ENCODE peak calls at places on chromosomes 4 and X, in ten cellular contexts. E, V, F, Z, G, A, Q, H, B and X are unnamed samples.

GRCh38 chrX:153871451-153871850 is 14.5 kb downstream of the L1CAM start:
- DNase-seq in E (no peak), V (no peak), F (no peak), Z (no peak), G (no peak), A (no peak), Q (no peak), H (no peak), B (peak), X (no peak)

GRCh38 chrX:35664838-35665237 is 133.3 kb upstream of the MAGEB16 start:
- DNase-seq in E (no peak), V (no peak), F (no peak), Z (no peak), G (no peak), A (no peak), Q (no peak), H (no peak), B (peak), X (no peak)

GRCh38 chr4:177728361-177729152 is 286.3 kb upstream of the AGA start:
- DNase-seq in E (no peak), V (no peak), F (peak), Z (no peak), G (no peak), A (no peak), Q (peak), H (no peak), B (peak), X (no peak)

GRCh38 chr4:5292091-5292490 is 240.8 kb downstream of the STK32B start:
- DNase-seq in E (no peak), V (no peak), F (no peak), Z (no peak), G (no peak), A (no peak), Q (no peak), H (no peak), B (no peak), X (no peak)

GRCh38 chrX:153669174-153669890 is 4.3 kb downstream of the PNCK start:
- DNase-seq in E (no peak), V (no peak), F (no peak), Z (peak), G (no peak), A (peak), Q (peak), H (no peak), B (no peak), X (peak)

GRCh38 chrX:147646949-147647717 is 264.6 kb upstream of the FMR1 start:
- DNase-seq in E (no peak), V (no peak), F (no peak), Z (no peak), G (no peak), A (peak), Q (no peak), H (no peak), B (no peak), X (no peak)

GRCh38 chr4:188107931-188108843 is 1.2 kb downstream of the TRIML2 start:
- DNase-seq in E (no peak), V (no peak), F (no peak), Z (no peak), G (peak), A (no peak), Q (no peak), H (no peak), B (peak), X (no peak)

GRCh38 chr4:74072739-74073138 is 26.3 kb downstream of the CXCL2 start:
- DNase-seq in E (no peak), V (no peak), F (no peak), Z (no peak), G (no peak), A (no peak), Q (no peak), H (no peak), B (no peak), X (no peak)

GRCh38 chr4:155722816-155723499 is 35.9 kb upstream of the GUCY1B1 start:
- DNase-seq in E (no peak), V (no peak), F (no peak), Z (no peak), G (peak), A (no peak), Q (peak), H (no peak), B (no peak), X (no peak)

GRCh38 chrX:120310861-120311631 is at the start of gene TMEM255A:
- DNase-seq in E (no peak), V (no peak), F (peak), Z (no peak), G (peak), A (peak), Q (no peak), H (no peak), B (peak), X (no peak)

GRCh38 chr4:185165605-185166063 is 22.6 kb downstream of the SLC25A4 start:
- DNase-seq in E (no peak), V (no peak), F (no peak), Z (no peak), G (peak), A (peak), Q (no peak), H (no peak), B (no peak), X (no peak)

GRCh38 chrX:123219916-123220315 is 35.8 kb downstream of the GRIA3 start:
- DNase-seq in E (no peak), V (no peak), F (no peak), Z (no peak), G (peak), A (no peak), Q (peak), H (peak), B (peak), X (no peak)

GRCh38 chr4:10033191-10033881 is 12.0 kb upstream of the SLC2A9 start:
- DNase-seq in E (no peak), V (no peak), F (peak), Z (no peak), G (peak), A (no peak), Q (no peak), H (peak), B (no peak), X (no peak)

GRCh38 chr4:244471-244870 is 60.8 kb downstream of the ZNF732 start:
- DNase-seq in E (peak), V (peak), F (peak), Z (peak), G (peak), A (peak), Q (peak), H (no peak), B (peak), X (no peak)

GRCh38 chr4:40183615-40184411 is 13.0 kb upstream of the RHOH start:
- DNase-seq in E (no peak), V (no peak), F (no peak), Z (peak), G (peak), A (peak), Q (no peak), H (no peak), B (no peak), X (no peak)

GRCh38 chr4:150723727-150724411 is 141.9 kb downstream of the MAB21L2 start:
- DNase-seq in E (no peak), V (no peak), F (no peak), Z (no peak), G (no peak), A (no peak), Q (no peak), H (no peak), B (no peak), X (no peak)

GRCh38 chr4:182449186-182449880 is 206.1 kb downstream of the TENM3 start:
- DNase-seq in E (no peak), V (peak), F (no peak), Z (no peak), G (peak), A (peak), Q (no peak), H (no peak), B (peak), X (no peak)

GRCh38 chr4:140330311-140330900 is 43.0 kb upstream of the SCOC start:
- DNase-seq in E (no peak), V (no peak), F (peak), Z (peak), G (peak), A (peak), Q (no peak), H (no peak), B (peak), X (no peak)

GRCh38 chrX:115018944-115019343 is 1.5 kb upstream of the IL13RA2 start:
- DNase-seq in E (no peak), V (no peak), F (no peak), Z (no peak), G (no peak), A (no peak), Q (no peak), H (no peak), B (no peak), X (no peak)

GRCh38 chr4:5963611-5964010 is 54.6 kb downstream of the C4orf50 start:
- DNase-seq in E (no peak), V (no peak), F (no peak), Z (no peak), G (no peak), A (no peak), Q (no peak), H (no peak), B (peak), X (no peak)

GRCh38 chr4:176769519-176769918 is 23.2 kb downstream of the VEGFC start:
- DNase-seq in E (no peak), V (no peak), F (no peak), Z (no peak), G (peak), A (no peak), Q (no peak), H (no peak), B (no peak), X (no peak)

GRCh38 chr4:147354271-147354670 is 126.6 kb upstream of the EDNRA start:
- DNase-seq in E (no peak), V (no peak), F (no peak), Z (no peak), G (no peak), A (no peak), Q (no peak), H (no peak), B (no peak), X (no peak)

GRCh38 chr4:144582105-144582850 is 63.7 kb upstream of the HHIP start:
- DNase-seq in E (no peak), V (no peak), F (no peak), Z (no peak), G (peak), A (no peak), Q (no peak), H (no peak), B (no peak), X (no peak)

GRCh38 chrX:149540133-149540620 is 635 bp upstream of the EOLA1 start:
- DNase-seq in E (peak), V (peak), F (peak), Z (peak), G (peak), A (peak), Q (peak), H (peak), B (peak), X (peak)

GRCh38 chrX:107429090-107429489 is 20.4 kb upstream of the FRMPD3 start:
- DNase-seq in E (no peak), V (no peak), F (no peak), Z (peak), G (no peak), A (peak), Q (peak), H (no peak), B (peak), X (no peak)

GRCh38 chr4:19983072-19983471 is 268.6 kb upstream of the SLIT2 start:
- DNase-seq in E (no peak), V (no peak), F (no peak), Z (no peak), G (peak), A (no peak), Q (no peak), H (no peak), B (no peak), X (no peak)

GRCh38 chr4:25098964-25099843 is 61.0 kb downstream of the SEPSECS start:
- DNase-seq in E (peak), V (peak), F (peak), Z (no peak), G (peak), A (no peak), Q (no peak), H (peak), B (no peak), X (no peak)

GRCh38 chrX:5898463-5898862 is 330.2 kb downstream of the NLGN4X start:
- DNase-seq in E (no peak), V (no peak), F (no peak), Z (no peak), G (peak), A (no peak), Q (no peak), H (no peak), B (no peak), X (no peak)

DNA sequence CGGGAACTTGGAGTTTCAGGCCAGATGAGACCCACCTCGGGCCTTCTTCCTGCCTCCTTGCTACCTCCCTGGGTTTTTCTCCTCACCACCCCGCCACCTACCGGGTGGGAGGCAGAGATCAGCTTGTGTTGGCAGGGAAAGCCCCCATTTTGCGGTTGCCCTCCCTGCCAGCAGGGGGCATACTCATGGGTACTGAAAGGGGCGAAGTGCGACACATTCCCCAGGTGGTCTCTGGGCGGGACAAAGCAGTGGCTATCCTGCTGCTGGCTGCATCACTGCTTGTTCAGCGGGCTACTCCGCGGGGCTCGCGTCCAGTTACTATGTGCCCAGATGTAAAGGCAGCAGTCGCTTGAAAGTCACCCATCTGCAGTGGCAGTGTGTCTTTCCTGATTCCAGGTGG is 330.3 kb downstream of the PDHA2 start:
- DNase-seq in E (no peak), V (no peak), F (no peak), Z (no peak), G (no peak), A (no peak), Q (no peak), H (no peak), B (peak), X (no peak)
- TF ChIP-seq CTCF in E (no peak), V (no peak), F (no peak), Z (peak), G (peak), A (peak), Q (no peak), H (no peak), B (peak), X (no peak)

GRCh38 chr4:54683616-54684346 is 26.0 kb downstream of the KIT start:
- DNase-seq in E (no peak), V (no peak), F (no peak), Z (peak), G (peak), A (peak), Q (peak), H (no peak), B (peak), X (peak)
- TF ChIP-seq CTCF in E (no peak), V (no peak), F (peak), Z (peak), G (peak), A (peak), Q (peak), H (peak), B (peak), X (peak)

DNA sequence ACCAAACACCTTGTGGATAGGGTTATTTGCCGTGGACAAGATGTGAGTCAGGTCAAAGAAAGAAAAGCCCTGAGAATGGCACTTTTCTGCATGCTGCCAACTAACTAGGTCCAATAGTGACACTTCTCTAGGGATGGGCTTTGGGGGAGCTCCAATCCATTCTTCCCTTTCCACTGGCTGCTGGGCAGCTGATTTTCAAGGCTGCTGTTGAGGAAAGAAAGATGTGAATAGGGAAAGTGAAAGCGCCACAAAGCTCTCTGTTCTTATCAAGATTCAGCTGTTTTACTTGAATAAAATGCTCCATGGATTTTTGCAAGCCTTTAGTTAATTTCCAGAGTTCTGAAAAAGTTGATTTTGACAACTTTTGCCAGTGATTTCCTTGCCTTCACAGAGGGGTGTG is 244.2 kb upstream of the F9 start:
- DNase-seq in E (no peak), V (no peak), F (no peak), Z (no peak), G (no peak), A (no peak), Q (no peak), H (no peak), B (no peak), X (no peak)
- TF ChIP-seq CTCF in E (no peak), V (no peak), F (no peak), Z (no peak), G (no peak), A (no peak), Q (no peak), H (no peak), B (no peak), X (no peak)

GRCh38 chr4:78057135-78057599 is at the start of gene FRAS1:
- DNase-seq in E (no peak), V (peak), F (peak), Z (peak), G (peak), A (no peak), Q (peak), H (peak), B (peak), X (no peak)
- TF ChIP-seq CTCF in E (no peak), V (no peak), F (peak), Z (peak), G (peak), A (no peak), Q (no peak), H (no peak), B (peak), X (no peak)

DNA sequence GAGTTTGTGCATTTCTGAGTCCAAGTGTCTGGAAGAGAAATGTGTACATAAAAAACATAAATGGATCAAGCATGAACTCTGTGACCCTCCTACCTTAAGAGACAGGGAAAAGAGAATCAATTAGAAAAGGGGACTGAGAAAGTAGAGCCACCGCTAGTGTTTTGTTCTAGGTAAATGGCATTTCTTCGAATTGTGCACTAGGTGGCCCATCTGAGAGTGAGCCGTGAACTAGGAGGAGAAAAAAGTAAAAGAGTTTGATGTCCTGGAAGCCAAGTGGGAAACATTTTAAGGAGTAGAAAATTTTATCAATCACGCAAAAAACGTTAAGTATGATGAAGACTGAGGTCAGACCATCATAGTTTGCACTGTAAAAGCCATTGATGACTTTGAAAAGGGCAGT is 55.1 kb downstream of the NAF1 start:
- DNase-seq in E (no peak), V (no peak), F (peak), Z (no peak), G (peak), A (no peak), Q (no peak), H (no peak), B (peak), X (no peak)
- TF ChIP-seq CTCF in E (no peak), V (no peak), F (peak), Z (peak), G (peak), A (peak), Q (no peak), H (no peak), B (peak), X (no peak)

DNA sequence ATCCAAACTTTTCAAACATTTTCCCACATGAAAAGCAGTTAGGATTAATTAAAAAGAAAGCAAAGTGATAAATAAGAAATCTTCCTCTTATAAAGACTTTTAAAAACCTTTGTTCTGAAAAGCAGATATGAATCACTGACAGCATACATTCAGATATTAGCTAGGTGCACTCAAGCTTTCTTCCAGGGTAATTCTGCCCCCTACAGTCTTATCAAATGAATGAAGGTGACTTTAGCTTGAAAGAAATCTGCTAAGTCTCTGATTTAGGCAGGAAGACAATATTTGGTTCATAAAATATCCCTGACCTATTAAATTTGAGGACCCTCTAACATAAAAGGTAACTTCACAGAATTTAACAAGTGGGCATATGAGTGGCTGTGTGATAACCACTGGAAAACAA is 209.1 kb upstream of the FAM47A start:
- DNase-seq in E (no peak), V (no peak), F (peak), Z (no peak), G (no peak), A (no peak), Q (no peak), H (no peak), B (peak), X (no peak)
- TF ChIP-seq CTCF in E (no peak), V (no peak), F (peak), Z (peak), G (no peak), A (no peak), Q (no peak), H (no peak), B (peak), X (no peak)

DNA sequence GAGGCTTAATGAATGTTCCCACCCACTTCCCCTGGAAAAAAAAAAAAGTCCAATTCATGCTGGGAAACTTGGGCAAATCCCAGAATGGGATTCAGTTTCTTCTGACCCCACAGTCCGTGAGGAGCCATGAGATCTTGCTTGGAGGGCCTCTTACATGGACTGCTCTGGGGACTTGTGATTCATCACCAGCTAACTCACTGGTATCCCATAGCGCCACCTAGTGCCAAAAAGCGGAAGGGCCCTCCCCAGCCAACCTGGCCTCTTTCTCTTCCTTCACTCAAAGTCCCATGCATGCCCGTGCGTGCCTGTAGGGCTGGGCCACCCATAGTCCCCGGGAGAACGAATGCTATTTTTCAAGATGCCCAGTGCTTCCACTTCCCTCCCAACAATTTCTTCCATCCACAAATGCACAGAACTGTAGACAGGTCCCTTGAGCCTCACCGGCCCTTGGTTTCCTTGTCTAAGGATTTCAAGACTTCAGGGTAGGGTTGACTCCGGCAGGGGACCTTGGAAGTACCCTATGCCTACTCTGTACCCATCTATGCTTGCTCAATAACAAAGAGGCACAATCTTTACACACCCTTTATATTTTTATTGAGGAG is 5.1 kb downstream of the RTL5 start:
- DNase-seq in E (peak), V (peak), F (peak), Z (peak), G (peak), A (peak), Q (peak), H (peak), B (peak), X (peak)
- TF ChIP-seq CTCF in E (peak), V (peak), F (peak), Z (peak), G (peak), A (peak), Q (peak), H (peak), B (peak), X (peak)

GRCh38 chr4:123662827-123663226 is 266.2 kb downstream of the SPRY1 start:
- DNase-seq in E (no peak), V (no peak), F (no peak), Z (no peak), G (no peak), A (no peak), Q (no peak), H (no peak), B (no peak), X (no peak)

GRCh38 chr4:123661080-123661737 is 264.6 kb downstream of the SPRY1 start:
- DNase-seq in E (no peak), V (no peak), F (peak), Z (peak), G (peak), A (peak), Q (no peak), H (no peak), B (peak), X (no peak)

GRCh38 chr4:123659262-123659661 is 262.7 kb downstream of the SPRY1 start:
- DNase-seq in E (no peak), V (no peak), F (peak), Z (no peak), G (no peak), A (no peak), Q (no peak), H (no peak), B (no peak), X (no peak)

DNA sequence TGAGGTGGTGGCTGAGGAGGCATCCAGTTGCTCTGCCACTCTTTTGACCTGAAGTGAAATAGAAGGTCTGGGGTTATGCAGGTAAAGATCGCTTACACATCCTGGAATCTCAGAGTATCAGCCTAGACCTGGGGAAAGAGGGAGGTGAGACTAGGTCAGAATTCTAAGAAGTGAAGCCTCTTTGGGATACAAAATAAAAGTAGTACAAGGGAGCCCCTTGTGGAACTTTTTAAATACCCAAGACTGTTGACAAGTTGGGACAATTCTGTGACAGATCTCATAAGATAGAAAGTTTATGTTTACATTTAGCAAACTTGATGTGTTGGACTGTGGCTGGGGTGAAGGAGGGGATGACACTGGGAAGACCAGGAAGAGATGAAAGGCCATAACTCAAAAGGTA is 263.2 kb downstream of the SPRY1 start:
- DNase-seq in E (no peak), V (no peak), F (peak), Z (peak), G (peak), A (peak), Q (peak), H (no peak), B (peak), X (no peak)
- TF ChIP-seq CTCF in E (no peak), V (no peak), F (peak), Z (peak), G (peak), A (peak), Q (no peak), H (peak), B (peak), X (peak)